ENCODE peak calls at places on chromosome 6, in ten cellular contexts. One of them, this sample, is unnamed.

GRCh38 chr6:5190467-5190866 is 70.3 kb downstream of the LYRM4 start:
- ATAC-seq in activated CD8-positive, alpha-beta memory T cell treated with anti-CD3 and anti-CD28 coated beads, Interleukin-2, amount 10 ng/mL, durations not matched to agents 7 days and 5 days: no peak
- ATAC-seq in activated T-cell treated with anti-CD3 and anti-CD28 coated beads, Interleukin-2, amount 50 U/mL, for 4 hours: no peak
- ATAC-seq in effector memory CD8-positive, alpha-beta T cell: no peak
- ATAC-seq in GM12878: no peak
- ATAC-seq in left lobe of liver: no peak
- ATAC-seq in CD4-positive, alpha-beta T cell: no peak
- ATAC-seq in upper lobe of left lung: no peak
- ATAC-seq in HCT116: no peak
- ATAC-seq in heart right ventricle: no peak
- ATAC-seq in this sample: peak; percentile 83

GRCh38 chr6:1312444-1313363 is 806 bp downstream of the FOXQ1 start:
- ATAC-seq in left lobe of liver: peak; percentile 40
- ATAC-seq in GM12878: no peak
- ATAC-seq in CD4-positive, alpha-beta T cell: no peak
- ATAC-seq in effector memory CD8-positive, alpha-beta T cell: no peak
- ATAC-seq in upper lobe of left lung: no peak
- ATAC-seq in heart right ventricle: no peak
- ATAC-seq in activated T-cell treated with anti-CD3 and anti-CD28 coated beads, Interleukin-2, amount 50 U/mL, for 4 hours: no peak
- ATAC-seq in HCT116: no peak
- ATAC-seq in activated CD8-positive, alpha-beta memory T cell treated with anti-CD3 and anti-CD28 coated beads, Interleukin-2, amount 10 ng/mL, durations not matched to agents 7 days and 5 days: no peak
- ATAC-seq in this sample: peak; percentile 11

GRCh38 chr6:73724389-73724788 is 28.4 kb downstream of the CD109 start:
- ATAC-seq in activated CD8-positive, alpha-beta memory T cell treated with anti-CD3 and anti-CD28 coated beads, Interleukin-2, amount 10 ng/mL, durations not matched to agents 7 days and 5 days: no peak
- ATAC-seq in activated T-cell treated with anti-CD3 and anti-CD28 coated beads, Interleukin-2, amount 50 U/mL, for 4 hours: no peak
- ATAC-seq in effector memory CD8-positive, alpha-beta T cell: no peak
- ATAC-seq in left lobe of liver: no peak
- ATAC-seq in GM12878: no peak
- ATAC-seq in upper lobe of left lung: no peak
- ATAC-seq in heart right ventricle: no peak
- ATAC-seq in HCT116: no peak
- ATAC-seq in CD4-positive, alpha-beta T cell: no peak
- ATAC-seq in this sample: no peak

GRCh38 chr6:137222376-137222775 is 3.2 kb upstream of the IFNGR1 start:
- ATAC-seq in HCT116: no peak
- ATAC-seq in effector memory CD8-positive, alpha-beta T cell: no peak
- ATAC-seq in CD4-positive, alpha-beta T cell: no peak
- ATAC-seq in upper lobe of left lung: no peak
- ATAC-seq in left lobe of liver: no peak
- ATAC-seq in GM12878: no peak
- ATAC-seq in heart right ventricle: no peak
- ATAC-seq in activated CD8-positive, alpha-beta memory T cell treated with anti-CD3 and anti-CD28 coated beads, Interleukin-2, amount 10 ng/mL, durations not matched to agents 7 days and 5 days: no peak
- ATAC-seq in activated T-cell treated with anti-CD3 and anti-CD28 coated beads, Interleukin-2, amount 50 U/mL, for 4 hours: no peak
- ATAC-seq in this sample: no peak

GRCh38 chr6:119096683-119097310 is 18.3 kb upstream of the FAM184A start:
- ATAC-seq in GM12878: no peak
- ATAC-seq in activated T-cell treated with anti-CD3 and anti-CD28 coated beads, Interleukin-2, amount 50 U/mL, for 4 hours: no peak
- ATAC-seq in HCT116: no peak
- ATAC-seq in effector memory CD8-positive, alpha-beta T cell: no peak
- ATAC-seq in heart right ventricle: peak; percentile 78
- ATAC-seq in left lobe of liver: peak; percentile 67
- ATAC-seq in upper lobe of left lung: peak; percentile 42
- ATAC-seq in activated CD8-positive, alpha-beta memory T cell treated with anti-CD3 and anti-CD28 coated beads, Interleukin-2, amount 10 ng/mL, durations not matched to agents 7 days and 5 days: no peak
- ATAC-seq in CD4-positive, alpha-beta T cell: no peak
- ATAC-seq in this sample: peak; percentile 80

GRCh38 chr6:169969372-169970099 is 218.1 kb downstream of the ERMARD start:
- ATAC-seq in HCT116: no peak
- ATAC-seq in activated T-cell treated with anti-CD3 and anti-CD28 coated beads, Interleukin-2, amount 50 U/mL, for 4 hours: no peak
- ATAC-seq in CD4-positive, alpha-beta T cell: no peak
- ATAC-seq in effector memory CD8-positive, alpha-beta T cell: no peak
- ATAC-seq in activated CD8-positive, alpha-beta memory T cell treated with anti-CD3 and anti-CD28 coated beads, Interleukin-2, amount 10 ng/mL, durations not matched to agents 7 days and 5 days: no peak
- ATAC-seq in upper lobe of left lung: no peak
- ATAC-seq in left lobe of liver: no peak
- ATAC-seq in heart right ventricle: no peak
- ATAC-seq in GM12878: no peak
- ATAC-seq in this sample: no peak

GRCh38 chr6:158503222-158503621 is 56.7 kb upstream of the TMEM181 start:
- ATAC-seq in upper lobe of left lung: no peak
- ATAC-seq in left lobe of liver: no peak
- ATAC-seq in CD4-positive, alpha-beta T cell: no peak
- ATAC-seq in activated T-cell treated with anti-CD3 and anti-CD28 coated beads, Interleukin-2, amount 50 U/mL, for 4 hours: no peak
- ATAC-seq in heart right ventricle: no peak
- ATAC-seq in HCT116: no peak
- ATAC-seq in activated CD8-positive, alpha-beta memory T cell treated with anti-CD3 and anti-CD28 coated beads, Interleukin-2, amount 10 ng/mL, durations not matched to agents 7 days and 5 days: no peak
- ATAC-seq in effector memory CD8-positive, alpha-beta T cell: no peak
- ATAC-seq in GM12878: no peak
- ATAC-seq in this sample: no peak

GRCh38 chr6:6700871-6701270 is 112.4 kb downstream of the LY86 start:
- ATAC-seq in HCT116: no peak
- ATAC-seq in left lobe of liver: no peak
- ATAC-seq in upper lobe of left lung: no peak
- ATAC-seq in CD4-positive, alpha-beta T cell: no peak
- ATAC-seq in effector memory CD8-positive, alpha-beta T cell: no peak
- ATAC-seq in GM12878: no peak
- ATAC-seq in activated CD8-positive, alpha-beta memory T cell treated with anti-CD3 and anti-CD28 coated beads, Interleukin-2, amount 10 ng/mL, durations not matched to agents 7 days and 5 days: no peak
- ATAC-seq in heart right ventricle: no peak
- ATAC-seq in activated T-cell treated with anti-CD3 and anti-CD28 coated beads, Interleukin-2, amount 50 U/mL, for 4 hours: no peak
- ATAC-seq in this sample: no peak

GRCh38 chr6:72649032-72649984 is 27.4 kb downstream of the KCNQ5 start:
- ATAC-seq in GM12878: peak; percentile 71
- ATAC-seq in activated CD8-positive, alpha-beta memory T cell treated with anti-CD3 and anti-CD28 coated beads, Interleukin-2, amount 10 ng/mL, durations not matched to agents 7 days and 5 days: peak; percentile 57
- ATAC-seq in activated T-cell treated with anti-CD3 and anti-CD28 coated beads, Interleukin-2, amount 50 U/mL, for 4 hours: peak; percentile 72
- ATAC-seq in heart right ventricle: no peak
- ATAC-seq in upper lobe of left lung: no peak
- ATAC-seq in effector memory CD8-positive, alpha-beta T cell: no peak
- ATAC-seq in CD4-positive, alpha-beta T cell: no peak
- ATAC-seq in HCT116: no peak
- ATAC-seq in left lobe of liver: no peak
- ATAC-seq in this sample: no peak

GRCh38 chr6:130029163-130029562 is 10.8 kb downstream of the L3MBTL3 start:
- ATAC-seq in CD4-positive, alpha-beta T cell: peak; percentile 46
- ATAC-seq in HCT116: no peak
- ATAC-seq in left lobe of liver: no peak
- ATAC-seq in activated T-cell treated with anti-CD3 and anti-CD28 coated beads, Interleukin-2, amount 50 U/mL, for 4 hours: peak; percentile 58
- ATAC-seq in activated CD8-positive, alpha-beta memory T cell treated with anti-CD3 and anti-CD28 coated beads, Interleukin-2, amount 10 ng/mL, durations not matched to agents 7 days and 5 days: peak; percentile 40
- ATAC-seq in GM12878: no peak
- ATAC-seq in heart right ventricle: no peak
- ATAC-seq in upper lobe of left lung: no peak
- ATAC-seq in effector memory CD8-positive, alpha-beta T cell: peak; percentile 58
- ATAC-seq in this sample: no peak

GRCh38 chr6:9140181-9140580 is 704.8 kb upstream of the SLC35B3 start:
- ATAC-seq in left lobe of liver: peak; percentile 91
- ATAC-seq in HCT116: peak; percentile 38
- ATAC-seq in effector memory CD8-positive, alpha-beta T cell: no peak
- ATAC-seq in upper lobe of left lung: no peak
- ATAC-seq in CD4-positive, alpha-beta T cell: no peak
- ATAC-seq in GM12878: no peak
- ATAC-seq in activated CD8-positive, alpha-beta memory T cell treated with anti-CD3 and anti-CD28 coated beads, Interleukin-2, amount 10 ng/mL, durations not matched to agents 7 days and 5 days: no peak
- ATAC-seq in heart right ventricle: no peak
- ATAC-seq in activated T-cell treated with anti-CD3 and anti-CD28 coated beads, Interleukin-2, amount 50 U/mL, for 4 hours: no peak
- ATAC-seq in this sample: no peak

This sample was measured in gastroesophageal sphincter.